ENCODE peak calls at places on chromosome 20, in six cellular contexts. T is mesendoderm; U is WTC11; C is A549; Q is activated CD8-positive, alpha-beta memory T cell treated with anti-CD3 and anti-CD28 coated beads for 48 hours; V is putamen. H is an unnamed sample.

GRCh38 chr20:9093203-9093962 is 24.5 kb downstream of the PLCB4 start:
- DNase-seq in T (no peak), U (no peak), C (no peak), Q (no peak), V (no peak), H (no peak)

GRCh38 chr20:37071481-37071911 is 24.3 kb downstream of the RBL1 start:
- DNase-seq in T (peak), U (no peak), C (no peak), Q (no peak), V (no peak), H (no peak)

GRCh38 chr20:14208956-14209355 is 128.5 kb downstream of the FLRT3 start:
- DNase-seq in T (no peak), U (no peak), C (no peak), Q (no peak), V (no peak), H (no peak)

GRCh38 chr20:33832113-33832853 is 21.1 kb downstream of the CHMP4B start:
- DNase-seq in T (no peak), U (peak), C (no peak), Q (no peak), V (peak), H (no peak)

GRCh38 chr20:48463916-48464315 is 363.9 kb downstream of the PREX1 start:
- DNase-seq in T (peak), U (no peak), C (no peak), Q (no peak), V (no peak), H (no peak)

GRCh38 chr20:37668166-37668565 is 25.7 kb upstream of the CTNNBL1 start:
- DNase-seq in T (no peak), U (no peak), C (no peak), Q (no peak), V (peak), H (no peak)

GRCh38 chr20:57742506-57743180 is 32.8 kb upstream of the PMEPA1 start:
- DNase-seq in T (peak), U (no peak), C (no peak), Q (no peak), V (no peak), H (no peak)

GRCh38 chr20:14553774-14554524 is 216.5 kb upstream of the FLRT3 start:
- DNase-seq in T (no peak), U (no peak), C (peak), Q (no peak), V (no peak), H (no peak)

GRCh38 chr20:51376121-51376520 is 166.4 kb downstream of the NFATC2 start:
- DNase-seq in T (peak), U (no peak), C (no peak), Q (no peak), V (peak), H (no peak)

GRCh38 chr20:57381596-57382503 is 9.3 kb upstream of the RBM38 start:
- DNase-seq in T (peak), U (peak), C (peak), Q (no peak), V (peak), H (no peak)

GRCh38 chr20:21684671-21685070 is 20.8 kb upstream of the PAX1 start:
- DNase-seq in T (peak), U (peak), C (no peak), Q (no peak), V (no peak), H (no peak)

GRCh38 chr20:48025061-48025515 is 239.8 kb upstream of the SULF2 start:
- DNase-seq in T (peak), U (peak), C (no peak), Q (no peak), V (no peak), H (peak)

GRCh38 chr20:36575066-36575743 is 1.8 kb downstream of the TGIF2 start:
- DNase-seq in T (peak), U (peak), C (peak), Q (no peak), V (no peak), H (peak)

GRCh38 chr20:11845311-11845710 is 72.4 kb upstream of the BTBD3 start:
- DNase-seq in T (peak), U (no peak), C (no peak), Q (no peak), V (no peak), H (no peak)

GRCh38 chr20:62755817-62756724 is 40.2 kb upstream of the MRGBP start:
- DNase-seq in T (no peak), U (no peak), C (no peak), Q (no peak), V (no peak), H (no peak)

GRCh38 chr20:54929191-54929590 is 453.8 kb downstream of the DOK5 start:
- DNase-seq in T (no peak), U (no peak), C (no peak), Q (no peak), V (no peak), H (no peak)

GRCh38 chr20:20083796-20084195 is 31.5 kb downstream of the CFAP61 start:
- DNase-seq in T (peak), U (no peak), C (peak), Q (no peak), V (peak), H (no peak)

GRCh38 chr20:62174021-62174804 is 8.6 kb upstream of the MTG2 start:
- DNase-seq in T (no peak), U (no peak), C (no peak), Q (no peak), V (no peak), H (no peak)

GRCh38 chr20:5402903-5403531 is 86.3 kb upstream of the PROKR2 start:
- DNase-seq in T (peak), U (peak), C (peak), Q (no peak), V (no peak), H (no peak)

GRCh38 chr20:15297059-15297875 is 959.9 kb upstream of the FLRT3 start:
- DNase-seq in T (no peak), U (no peak), C (no peak), Q (no peak), V (no peak), H (no peak)

GRCh38 chr20:62617711-62618483 is 24.4 kb upstream of the SLCO4A1 start:
- DNase-seq in T (no peak), U (no peak), C (no peak), Q (peak), V (no peak), H (no peak)

GRCh38 chr20:39822667-39823066 is 860.5 kb downstream of the DHX35 start:
- DNase-seq in T (no peak), U (no peak), C (no peak), Q (no peak), V (no peak), H (no peak)

GRCh38 chr20:63153254-63154221 is 62.4 kb downstream of the YTHDF1 start:
- DNase-seq in T (no peak), U (no peak), C (no peak), Q (no peak), V (no peak), H (no peak)

GRCh38 chr20:62321521-62321948 is 18.7 kb downstream of the ADRM1 start:
- DNase-seq in T (peak), U (peak), C (peak), Q (no peak), V (no peak), H (no peak)

GRCh38 chr20:37989601-37990001 is 43.7 kb downstream of the TTI1 start:
- DNase-seq in T (no peak), U (no peak), C (no peak), Q (no peak), V (no peak), H (no peak)

GRCh38 chr20:45283529-45284065 is 23.0 kb upstream of the RBPJL start:
- DNase-seq in T (no peak), U (no peak), C (no peak), Q (no peak), V (no peak), H (no peak)

GRCh38 chr20:50107086-50107645 is 5.8 kb downstream of the UBE2V1 start:
- DNase-seq in T (no peak), U (no peak), C (no peak), Q (no peak), V (no peak), H (no peak)

GRCh38 chr20:877814-878213 is 38.3 kb downstream of the ANGPT4 start:
- DNase-seq in T (no peak), U (no peak), C (no peak), Q (no peak), V (no peak), H (no peak)

GRCh38 chr20:21508230-21509078 is 5.4 kb downstream of the NKX2-2 start:
- DNase-seq in T (no peak), U (no peak), C (no peak), Q (no peak), V (peak), H (peak)

GRCh38 chr20:4973330-4974097 is 27.8 kb downstream of the SLC23A2 start:
- DNase-seq in T (no peak), U (no peak), C (peak), Q (peak), V (no peak), H (no peak)

GRCh38 chr20:53993310-53993709 is 77.1 kb downstream of the BCAS1 start:
- DNase-seq in T (no peak), U (no peak), C (no peak), Q (no peak), V (no peak), H (no peak)

GRCh38 chr20:5001174-5002076 is at the start of gene SLC23A2:
- DNase-seq in T (peak), U (peak), C (peak), Q (peak), V (peak), H (no peak)

GRCh38 chr20:1811621-1812498 is 83.3 kb upstream of the SIRPA start:
- DNase-seq in T (peak), U (no peak), C (peak), Q (no peak), V (peak), H (no peak)

GRCh38 chr20:3640259-3640658 is 22.9 kb downstream of the GFRA4 start:
- DNase-seq in T (no peak), U (no peak), C (no peak), Q (no peak), V (no peak), H (no peak)

GRCh38 chr20:21229163-21229562 is 74.0 kb upstream of the XRN2 start:
- DNase-seq in T (no peak), U (no peak), C (peak), Q (no peak), V (no peak), H (no peak)

GRCh38 chr20:51346686-51347485 is 195.6 kb downstream of the NFATC2 start:
- DNase-seq in T (no peak), U (no peak), C (peak), Q (no peak), V (no peak), H (no peak)

GRCh38 chr20:8912731-8913130 is 156.2 kb upstream of the PLCB4 start:
- DNase-seq in T (no peak), U (no peak), C (no peak), Q (no peak), V (no peak), H (no peak)

GRCh38 chr20:13775867-13776266 is 8.9 kb downstream of the ESF1 start:
- DNase-seq in T (no peak), U (no peak), C (no peak), Q (no peak), V (no peak), H (no peak)